ENCODE peak calls at places on chromosomes 7 and 10, in five cellular contexts. H, R, D, T and W are unnamed samples.
A peak's percentile ranks its signal among the peaks of the same experiment; 100 is the strongest.

GRCh38 chr10:3486346-3487065 is 298.5 kb downstream of the KLF6 start:
- DNase-seq in H (no peak), R (no peak), D (peak; percentile 79), T (peak; percentile 74), W (no peak)

GRCh38 chr10:84348431-84348830 is 20.0 kb downstream of the CCSER2 start:
- DNase-seq in H (no peak), R (no peak), D (no peak), T (no peak), W (no peak)

GRCh38 chr7:157276731-157277562 is 59.9 kb upstream of the DNAJB6 start:
- DNase-seq in H (peak; percentile 33), R (no peak), D (peak; percentile 70), T (no peak), W (no peak)

GRCh38 chr10:44990965-44991364 is 9.8 kb upstream of the ZNF22 start:
- DNase-seq in H (no peak), R (no peak), D (no peak), T (no peak), W (no peak)

GRCh38 chr7:84043661-84044191 is 150.9 kb downstream of the SEMA3A start:
- DNase-seq in H (no peak), R (no peak), D (no peak), T (no peak), W (no peak)

GRCh38 chr7:37224746-37225145 is 223.9 kb downstream of the ELMO1 start:
- DNase-seq in H (no peak), R (no peak), D (no peak), T (no peak), W (no peak)

GRCh38 chr7:47474937-47475879 is 106.7 kb downstream of the TNS3 start:
- DNase-seq in H (peak; percentile 99), R (peak; percentile 94), D (peak; percentile 95), T (peak; percentile 94), W (peak; percentile 84)

GRCh38 chr10:119026301-119027110 is 3.0 kb upstream of the NANOS1 start:
- DNase-seq in H (no peak), R (no peak), D (no peak), T (no peak), W (no peak)

GRCh38 chr10:121171825-121172224 is 320.7 kb downstream of the WDR11 start:
- DNase-seq in H (no peak), R (no peak), D (no peak), T (no peak), W (no peak)

DNA sequence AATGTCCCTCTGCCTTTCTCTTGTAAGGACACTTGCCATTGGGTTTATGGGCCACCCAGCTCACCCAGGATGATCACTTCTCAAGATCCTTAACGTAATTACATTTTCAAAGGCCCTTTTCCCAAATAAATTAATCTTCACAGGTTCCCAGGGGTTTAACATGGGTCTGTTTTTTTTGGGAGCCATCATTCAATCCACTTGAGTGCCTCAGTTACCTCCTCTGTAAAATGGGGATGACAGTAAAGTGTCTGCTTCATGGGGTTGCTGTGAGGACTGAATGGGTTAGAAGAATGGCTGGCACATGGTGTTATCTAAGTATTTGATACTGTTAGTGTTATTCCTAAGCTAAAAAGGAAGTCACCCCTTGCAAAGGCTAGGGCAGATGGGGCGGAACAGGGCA is 7.4 kb downstream of the C10orf105 start:
- DNase-seq in H (no peak), R (no peak), D (no peak), T (no peak), W (no peak)
- H3K27ac ChIP-seq in H (no peak overlapping the region), R (peak overlapping the region; percentile 94), D (peak overlapping the region; percentile 88), T (no peak overlapping the region), W (peak overlapping the region; percentile 93)

GRCh38 chr10:132167976-132168375 is 18.8 kb upstream of the DPYSL4 start:
- DNase-seq in H (no peak), R (peak; percentile 19), D (no peak), T (no peak), W (no peak)
- TF ChIP-seq CTCF in H (no peak), R (no peak), D (no peak), T (no peak), W (no peak)

GRCh38 chr7:20408467-20408826 is 77.7 kb downstream of the ITGB8 start:
- DNase-seq in H (no peak), R (peak; percentile 59), D (no peak), T (no peak), W (peak; percentile 22)
- H3K27ac ChIP-seq in H (no peak overlapping the region), R (peak overlapping the region; percentile 33), D (peak overlapping the region; percentile 33), T (peak overlapping the region; percentile 73), W (peak overlapping the region; percentile 85)

DNA sequence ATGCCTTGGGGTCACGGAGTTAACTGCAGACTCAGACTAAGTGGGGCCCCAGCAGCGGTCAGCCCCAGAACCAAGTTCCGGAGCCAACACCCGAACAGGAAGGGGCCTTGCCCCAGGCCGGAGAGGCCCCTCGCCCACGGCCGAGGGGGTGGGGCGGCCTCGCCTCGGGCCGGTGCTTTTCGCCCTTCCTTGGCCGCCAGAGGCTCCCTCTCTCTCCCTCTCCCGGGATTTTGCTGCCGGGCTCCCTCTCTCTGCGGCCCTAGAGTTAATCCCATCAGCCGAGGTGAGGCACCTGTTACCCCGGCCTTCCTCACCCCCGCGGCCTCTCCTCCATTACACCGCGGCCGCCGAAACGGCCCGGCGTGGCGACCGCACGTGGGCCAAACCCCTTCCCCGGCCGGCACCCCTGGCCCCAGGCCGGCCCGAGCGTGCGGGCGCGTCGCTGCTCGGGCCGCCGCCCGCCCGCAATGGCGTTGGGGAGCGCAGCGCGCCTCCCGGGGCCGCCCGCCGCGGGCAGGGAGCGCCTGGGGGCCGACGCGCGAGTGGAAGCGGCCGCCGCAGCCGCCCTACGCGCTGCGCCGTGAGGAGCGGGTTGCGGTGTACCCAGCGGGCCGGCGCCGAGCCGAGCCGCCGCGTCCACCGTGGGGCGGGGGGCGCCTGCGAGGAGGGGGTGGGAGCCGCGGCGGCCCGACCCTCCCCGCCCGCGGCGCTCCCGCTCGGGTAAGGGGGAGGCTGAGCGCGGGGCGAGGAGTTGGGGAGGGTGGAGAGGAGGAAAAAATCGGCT is at the start of gene PPP1R9A:
- DNase-seq in H (peak; percentile 66), R (peak; percentile 50), D (peak; percentile 81), T (peak; percentile 58), W (peak; percentile 33)
- TF ChIP-seq CTCF in H (peak; percentile 28), R (no peak), D (peak; percentile 25), T (no peak), W (peak; percentile 54)

DNA sequence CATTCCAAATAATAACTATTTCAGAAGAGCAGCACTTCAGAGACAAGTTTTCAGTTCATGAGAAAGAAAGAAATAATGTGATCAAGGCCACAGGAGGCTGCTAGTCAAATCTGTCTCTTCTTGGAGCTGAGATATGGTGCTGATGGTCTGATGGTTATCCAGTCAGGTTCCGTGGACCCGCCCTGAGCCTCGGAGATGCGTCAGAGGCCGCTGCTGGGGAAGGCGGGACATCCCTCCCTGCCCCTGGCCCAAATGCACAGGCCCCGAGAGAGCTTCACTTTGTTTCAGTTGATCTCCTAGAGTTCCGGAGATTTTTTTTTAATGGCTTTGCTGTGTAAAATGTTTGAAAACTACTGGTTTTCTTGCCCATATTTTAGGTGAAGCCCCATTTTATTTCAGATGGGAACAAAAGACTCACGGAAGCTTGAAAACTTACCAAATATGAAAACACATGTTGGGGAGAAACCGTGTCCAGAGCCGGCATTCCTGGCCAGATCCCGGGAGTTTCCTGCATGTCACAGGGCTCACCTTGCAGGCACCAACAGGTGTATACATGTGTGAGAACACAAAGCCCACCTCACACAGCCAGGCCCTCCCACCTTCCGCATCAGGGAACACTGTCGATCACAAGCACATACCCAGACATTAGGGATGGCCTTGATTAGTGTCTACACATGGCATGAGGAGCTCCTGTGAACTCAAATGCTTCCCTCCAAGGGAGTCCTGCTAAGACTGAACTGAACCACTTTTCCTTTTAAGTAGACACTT is 499.0 kb downstream of the TCERG1L start:
- DNase-seq in H (no peak), R (no peak), D (peak; percentile 36), T (no peak), W (no peak)
- H3K27ac ChIP-seq in H (no peak overlapping the region), R (no peak overlapping the region), D (no peak overlapping the region), T (no peak overlapping the region), W (no peak overlapping the region)

GRCh38 chr7:43753843-43754242 is 4.6 kb upstream of the BLVRA start:
- DNase-seq in H (no peak), R (no peak), D (no peak), T (no peak), W (no peak)
- TF ChIP-seq CTCF in H (no peak), R (no peak), D (no peak), T (no peak), W (no peak)

GRCh38 chr10:62071846-62072281 is 170.4 kb downstream of the ARID5B start:
- DNase-seq in H (no peak), R (no peak), D (no peak), T (no peak), W (no peak)
- H3K27ac ChIP-seq in H (no peak overlapping the region), R (no peak overlapping the region), D (no peak overlapping the region), T (no peak overlapping the region), W (peak overlapping the region; percentile 32)

GRCh38 chr10:43075612-43076003 is 1.3 kb upstream of the RET start:
- DNase-seq in H (no peak), R (peak; percentile 14), D (no peak), T (no peak), W (no peak)
- TF ChIP-seq CTCF in H (no peak), R (no peak), D (no peak), T (no peak), W (peak; percentile 14)

GRCh38 chr10:114543456-114543855 is 114.6 kb downstream of the ABLIM1 start:
- DNase-seq in H (no peak), R (no peak), D (no peak), T (no peak), W (no peak)
- H3K27ac ChIP-seq in H (no peak overlapping the region), R (peak overlapping the region; percentile 59), D (no peak overlapping the region), T (no peak overlapping the region), W (peak overlapping the region; percentile 82)

GRCh38 chr10:11877506-11877905 is 54.4 kb downstream of the PROSER2 start:
- DNase-seq in H (no peak), R (peak; percentile 15), D (no peak), T (no peak), W (no peak)

GRCh38 chr10:11876805-11877395 is 53.7 kb downstream of the PROSER2 start:
- DNase-seq in H (no peak), R (peak; percentile 16), D (no peak), T (no peak), W (no peak)

GRCh38 chr10:11875499-11876281 is 52.5 kb downstream of the PROSER2 start:
- DNase-seq in H (peak; percentile 95), R (peak; percentile 85), D (peak; percentile 93), T (peak; percentile 96), W (peak; percentile 77)

GRCh38 chr10:11874568-11875182 is 51.5 kb downstream of the PROSER2 start:
- DNase-seq in H (peak; percentile 34), R (peak; percentile 62), D (peak; percentile 80), T (peak; percentile 47), W (peak; percentile 48)

GRCh38 chr10:11875183-11875498 is 52.0 kb downstream of the PROSER2 start:
- DNase-seq in H (no peak), R (no peak), D (no peak), T (no peak), W (no peak)
- TF ChIP-seq CTCF in H (no peak), R (no peak), D (no peak), T (no peak), W (no peak)